ENCODE peak calls at places on chromosomes 16 and 17, in eight cellular contexts. F is ovary, Y is neural crest cell, V is GM10248, C is heart right ventricle, A is dorsolateral prefrontal cortex, K is AG04449, O is RWPE1. T is an unnamed sample.

GRCh38 chr16:10036951-10037350 is 145.3 kb downstream of the GRIN2A start:
- DNase-seq in F (no peak), Y (no peak), V (no peak), C (no peak), A (no peak), K (no peak), O (no peak), T (no peak)

GRCh38 chr16:50068550-50068949 is 2.8 kb downstream of the HEATR3 start:
- DNase-seq in F (no peak), Y (no peak), V (no peak), C (no peak), A (no peak), K (peak), O (no peak), T (no peak)

GRCh38 chr16:72241930-72242329 is 70.0 kb upstream of the PMFBP1 start:
- DNase-seq in F (peak), Y (peak), V (no peak), C (no peak), A (peak), K (no peak), O (peak), T (no peak)

GRCh38 chr17:31415004-31415454 is 23.6 kb downstream of the RAB11FIP4 start:
- DNase-seq in F (no peak), Y (no peak), V (no peak), C (no peak), A (no peak), K (no peak), O (no peak), T (no peak)

GRCh38 chr16:69762843-69763556 is 868 bp downstream of the WWP2 start:
- DNase-seq in F (no peak), Y (no peak), V (no peak), C (no peak), A (no peak), K (no peak), O (no peak), T (no peak)

GRCh38 chr17:46876353-46876887 is 25.0 kb downstream of the WNT9B start:
- DNase-seq in F (no peak), Y (no peak), V (no peak), C (no peak), A (no peak), K (no peak), O (peak), T (no peak)

GRCh38 chr17:80818871-80819270 is 172.8 kb upstream of the CHMP6 start:
- DNase-seq in F (no peak), Y (no peak), V (no peak), C (no peak), A (no peak), K (no peak), O (no peak), T (no peak)

GRCh38 chr16:81174644-81175324 is 63.7 kb upstream of the BCO1 start:
- DNase-seq in F (no peak), Y (no peak), V (no peak), C (no peak), A (no peak), K (no peak), O (no peak), T (no peak)

GRCh38 chr16:8798174-8798527 is 512 bp downstream of the PMM2 start:
- DNase-seq in F (no peak), Y (no peak), V (no peak), C (no peak), A (no peak), K (no peak), O (peak), T (no peak)

GRCh38 chr17:75267403-75268232 is 3.4 kb downstream of the MIF4GD start:
- DNase-seq in F (no peak), Y (no peak), V (no peak), C (no peak), A (no peak), K (no peak), O (no peak), T (no peak)
- TF ChIP-seq CTCF in F (no peak), Y (peak), V (no peak), C (no peak), A (no peak), K (no peak), O (no peak), T (no peak)

GRCh38 chr17:75692976-75693375 is 25.8 kb downstream of the SAP30BP start:
- DNase-seq in F (peak), Y (no peak), V (no peak), C (no peak), A (no peak), K (no peak), O (no peak), T (no peak)

GRCh38 chr17:75693500-75694481 is 26.7 kb downstream of the SAP30BP start:
- DNase-seq in F (no peak), Y (no peak), V (no peak), C (peak), A (peak), K (peak), O (peak), T (peak)

GRCh38 chr17:75695141-75695829 is 26.0 kb upstream of the ITGB4 start:
- DNase-seq in F (no peak), Y (no peak), V (no peak), C (no peak), A (no peak), K (no peak), O (no peak), T (no peak)

GRCh38 chr17:75695830-75696271 is 25.4 kb upstream of the ITGB4 start:
- DNase-seq in F (no peak), Y (no peak), V (no peak), C (peak), A (no peak), K (no peak), O (no peak), T (no peak)

GRCh38 chr17:75694536-75694935 is 26.7 kb upstream of the ITGB4 start:
- DNase-seq in F (no peak), Y (no peak), V (no peak), C (no peak), A (peak), K (no peak), O (no peak), T (no peak)
- TF ChIP-seq CTCF in F (no peak), Y (no peak), V (no peak), C (no peak), A (no peak), K (no peak), O (no peak), T (no peak)

DNA sequence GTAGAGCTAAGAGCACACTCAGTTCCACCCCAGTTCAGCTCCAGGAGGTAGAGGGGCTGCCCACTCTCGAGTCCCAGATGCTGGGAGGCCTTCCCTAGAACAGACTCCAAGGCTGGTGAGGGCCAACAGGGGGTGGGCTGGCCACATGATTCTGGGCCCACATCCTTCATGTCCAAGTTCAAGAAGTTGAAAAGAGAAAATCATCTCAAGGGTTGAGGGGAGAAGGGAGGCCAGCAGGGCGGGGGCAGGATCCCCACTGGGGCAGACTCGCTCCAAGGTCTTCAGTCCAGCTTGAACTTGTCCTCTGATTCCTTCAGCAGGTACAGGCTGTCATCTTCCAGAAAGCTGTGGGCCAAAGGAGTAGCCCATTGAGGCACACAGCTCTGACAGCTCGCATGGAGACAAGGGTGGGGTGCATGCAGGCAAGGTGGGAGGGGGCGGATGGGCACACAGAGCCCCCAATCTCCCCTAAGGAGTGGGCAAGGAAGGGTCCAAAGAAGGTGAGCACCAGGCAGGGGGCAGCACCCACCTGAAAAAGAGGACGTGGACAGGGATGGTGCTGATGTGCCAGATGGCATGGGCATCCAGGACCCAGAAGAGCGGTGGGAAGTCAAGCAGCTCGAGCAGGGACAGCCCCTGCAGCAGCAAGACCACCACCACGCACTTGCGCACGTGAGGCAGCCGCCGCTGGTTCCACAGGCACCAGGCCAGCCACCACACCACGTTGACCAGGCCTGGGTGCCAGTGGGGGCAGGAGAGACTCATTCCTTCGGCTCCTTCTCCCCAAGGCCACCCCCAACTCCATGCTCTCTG is 4.5 kb downstream of the PNMT start:
- DNase-seq in F (peak), Y (no peak), V (no peak), C (no peak), A (no peak), K (no peak), O (no peak), T (no peak)
- TF ChIP-seq CTCF in F (no peak), Y (no peak), V (no peak), C (no peak), A (no peak), K (no peak), O (peak), T (no peak)

DNA sequence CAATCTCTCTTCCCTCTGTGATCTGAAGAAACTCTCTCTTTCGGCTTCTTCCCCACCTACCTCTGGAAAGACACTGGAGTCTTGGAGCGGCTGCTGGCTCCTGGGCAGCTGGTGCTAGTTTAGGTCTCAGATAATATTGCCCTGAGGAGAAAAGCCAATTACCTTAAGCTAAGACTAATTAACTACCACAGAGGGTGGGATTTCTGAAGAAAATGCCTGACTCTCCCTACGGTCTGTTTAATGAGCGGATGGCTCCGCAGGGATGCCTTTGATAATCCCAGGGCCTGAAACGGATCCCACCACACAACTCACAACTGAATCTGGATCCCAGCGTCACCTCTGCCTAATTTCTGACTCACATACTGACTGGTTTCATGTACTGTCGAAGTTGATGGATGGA is 127.0 kb upstream of the NLRP1 start:
- DNase-seq in F (no peak), Y (no peak), V (no peak), C (no peak), A (no peak), K (no peak), O (no peak), T (no peak)
- TF ChIP-seq CTCF in F (no peak), Y (no peak), V (no peak), C (no peak), A (no peak), K (no peak), O (no peak), T (no peak)

DNA sequence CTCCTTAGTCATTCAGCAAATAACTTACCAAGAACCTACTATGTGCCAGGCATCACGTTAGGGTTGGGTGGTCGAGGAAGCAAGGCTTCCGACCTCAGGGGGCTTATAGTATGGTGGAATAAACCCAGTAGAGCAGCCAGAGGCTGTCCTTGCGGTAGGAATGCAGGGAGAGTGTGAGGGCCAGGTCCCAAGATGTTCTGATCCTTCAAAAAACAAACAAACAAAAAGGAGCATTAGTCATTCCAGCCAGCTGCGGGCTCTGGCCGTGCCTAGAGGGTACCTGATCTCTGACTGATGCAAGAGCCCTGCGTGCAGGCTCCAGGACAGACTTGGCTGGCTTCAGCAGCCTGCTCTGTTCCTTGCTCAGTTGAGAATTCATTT is 18.2 kb downstream of the CYB5D2 start:
- DNase-seq in F (no peak), Y (no peak), V (no peak), C (no peak), A (no peak), K (peak), O (peak), T (no peak)
- TF ChIP-seq CTCF in F (no peak), Y (no peak), V (no peak), C (no peak), A (no peak), K (peak), O (no peak), T (no peak)

DNA sequence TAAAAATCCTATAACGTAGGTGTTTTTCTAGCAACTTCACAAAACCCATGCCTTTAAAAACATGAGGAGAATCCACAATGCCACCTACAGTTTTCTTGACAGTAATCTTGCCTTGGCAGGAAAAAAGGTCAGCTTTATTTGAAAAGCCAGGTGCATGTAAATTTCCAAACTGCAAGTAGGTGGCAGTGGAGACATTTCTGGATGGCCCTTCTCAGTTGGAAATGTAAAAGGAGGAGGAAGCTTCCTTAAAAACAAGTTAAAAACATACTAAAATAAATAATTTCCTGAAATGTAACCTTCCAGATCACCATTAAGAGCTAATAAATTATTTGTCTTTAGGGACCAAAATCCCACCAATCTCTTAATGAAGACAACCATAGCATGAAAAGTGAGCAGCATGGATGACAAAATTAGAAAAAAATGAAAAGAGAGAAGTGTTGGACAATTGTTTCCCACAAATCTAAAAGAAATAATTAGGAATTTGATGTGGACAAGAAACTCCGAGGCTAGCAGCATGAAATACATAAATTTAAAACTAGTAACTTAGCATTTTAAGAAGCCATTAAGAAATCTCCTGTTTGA is 152.2 kb downstream of the SNX11 start:
- DNase-seq in F (no peak), Y (no peak), V (no peak), C (no peak), A (no peak), K (no peak), O (peak), T (no peak)
- TF ChIP-seq CTCF in F (no peak), Y (peak), V (peak), C (peak), A (peak), K (peak), O (peak), T (peak)

GRCh38 chr16:63365665-63366064 is 1329.4 kb upstream of the CDH8 start:
- DNase-seq in F (no peak), Y (no peak), V (no peak), C (no peak), A (no peak), K (no peak), O (no peak), T (no peak)

GRCh38 chr16:63363738-63364137 is 1327.5 kb upstream of the CDH8 start:
- DNase-seq in F (no peak), Y (no peak), V (no peak), C (no peak), A (no peak), K (no peak), O (no peak), T (no peak)

DNA sequence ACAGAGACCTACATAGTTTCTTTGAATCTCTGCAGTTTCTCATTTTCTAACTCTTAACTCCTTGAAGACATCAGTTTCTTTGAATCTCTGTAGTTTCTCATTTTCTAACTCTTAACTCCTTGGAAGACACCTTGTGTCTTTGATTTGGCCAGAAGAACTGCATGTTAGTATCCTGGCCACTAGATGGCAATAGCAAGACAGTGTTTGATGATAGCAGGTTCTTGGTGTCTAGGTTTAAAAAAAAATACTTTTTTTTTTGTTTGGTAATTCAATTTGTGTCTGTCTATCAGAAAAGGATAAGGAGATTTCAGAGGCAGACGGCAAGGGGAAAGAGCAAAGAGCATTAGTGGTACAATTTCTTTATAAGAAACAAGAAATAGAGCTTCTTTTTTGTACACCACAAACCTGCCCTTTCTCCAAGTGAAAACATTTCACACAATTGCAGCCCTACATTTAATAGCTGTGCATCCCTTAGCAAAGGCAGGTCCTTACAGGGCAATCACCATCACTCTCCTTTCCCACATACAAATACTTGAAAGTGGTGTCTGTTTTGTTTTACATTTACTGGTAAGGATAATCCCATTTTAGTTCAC is 1324.9 kb upstream of the CDH8 start:
- DNase-seq in F (no peak), Y (peak), V (peak), C (no peak), A (no peak), K (peak), O (peak), T (no peak)
- TF ChIP-seq CTCF in F (peak), Y (peak), V (peak), C (peak), A (peak), K (peak), O (peak), T (peak)

GRCh38 chr16:82368041-82368440 is 198.0 kb upstream of the MPHOSPH6 start:
- DNase-seq in F (no peak), Y (no peak), V (no peak), C (peak), A (peak), K (no peak), O (peak), T (no peak)
- TF ChIP-seq CTCF in F (no peak), Y (peak), V (peak), C (peak), A (peak), K (peak), O (peak), T (no peak)